ENCODE peak calls at places on chromosomes 6 and 20, in five cellular contexts. C is HCT116, P is A549, Z is Peyer's patch, S is heart left ventricle. F is an unnamed sample.

GRCh38 chr6:54053893-54054391 is 57.3 kb upstream of the MLIP start:
- DNase-seq in C (peak; percentile 48), P (peak; percentile 45), Z (no peak), S (peak; percentile 40), F (no peak)

GRCh38 chr20:19073584-19074198 is 138.8 kb upstream of the SLC24A3 start:
- DNase-seq in C (no peak), P (no peak), Z (no peak), S (no peak), F (peak; percentile 47)

GRCh38 chr6:3357669-3358068 is 98.9 kb downstream of the PSMG4 start:
- DNase-seq in C (no peak), P (no peak), Z (no peak), S (no peak), F (no peak)

GRCh38 chr20:17963114-17963897 is 5.3 kb downstream of the SNX5 start:
- DNase-seq in C (no peak), P (no peak), Z (no peak), S (no peak), F (no peak)

GRCh38 chr6:121124600-121124999 is 209.7 kb downstream of the TBC1D32 start:
- DNase-seq in C (no peak), P (no peak), Z (no peak), S (no peak), F (no peak)

GRCh38 chr6:140032177-140032576 is 657.7 kb upstream of the CITED2 start:
- DNase-seq in C (no peak), P (no peak), Z (no peak), S (no peak), F (no peak)

GRCh38 chr20:39700527-39700926 is 738.4 kb downstream of the DHX35 start:
- DNase-seq in C (no peak), P (no peak), Z (no peak), S (no peak), F (no peak)

GRCh38 chr20:47502801-47503239 is 1.1 kb downstream of the NCOA3 start:
- DNase-seq in C (no peak), P (peak; percentile 52), Z (peak; percentile 26), S (no peak), F (no peak)

GRCh38 chr20:57288676-57289075 is 22.2 kb upstream of the BMP7 start:
- DNase-seq in C (no peak), P (no peak), Z (no peak), S (no peak), F (no peak)

GRCh38 chr6:137883400-137883888 is 16.4 kb downstream of the TNFAIP3 start:
- DNase-seq in C (no peak), P (no peak), Z (no peak), S (no peak), F (no peak)
- TF ChIP-seq POLR2A in C (no peak), P (no peak), Z (no peak), S (no peak), F (no peak)

GRCh38 chr20:49415005-49415663 is 67.3 kb downstream of the KCNB1 start:
- DNase-seq in C (no peak), P (no peak), Z (no peak), S (no peak), F (no peak)
- H3K27ac ChIP-seq in C (no peak overlapping the region), P (no peak overlapping the region), Z (peak overlapping the region; percentile 46), S (no peak overlapping the region), F (peak overlapping the region; percentile 81)

GRCh38 chr6:31952890-31953289 is 5.9 kb downstream of the NELFE start:
- DNase-seq in C (no peak), P (no peak), Z (no peak), S (no peak), F (no peak)
- H3K4me3 ChIP-seq in C (no peak overlapping the region), P (no peak overlapping the region), Z (no peak overlapping the region), S (no peak overlapping the region), F (no peak overlapping the region)

GRCh38 chr6:158222066-158222465 is 53.9 kb downstream of the GTF2H5 start:
- DNase-seq in C (no peak), P (no peak), Z (no peak), S (no peak), F (no peak)

GRCh38 chr6:158219229-158219628 is 51.1 kb downstream of the GTF2H5 start:
- DNase-seq in C (no peak), P (peak; percentile 45), Z (no peak), S (no peak), F (no peak)

GRCh38 chr6:158218467-158218866 is 50.3 kb downstream of the GTF2H5 start:
- DNase-seq in C (no peak), P (no peak), Z (no peak), S (no peak), F (no peak)

GRCh38 chr6:158223926-158224325 is 55.8 kb downstream of the GTF2H5 start:
- DNase-seq in C (no peak), P (no peak), Z (no peak), S (no peak), F (no peak)

DNA sequence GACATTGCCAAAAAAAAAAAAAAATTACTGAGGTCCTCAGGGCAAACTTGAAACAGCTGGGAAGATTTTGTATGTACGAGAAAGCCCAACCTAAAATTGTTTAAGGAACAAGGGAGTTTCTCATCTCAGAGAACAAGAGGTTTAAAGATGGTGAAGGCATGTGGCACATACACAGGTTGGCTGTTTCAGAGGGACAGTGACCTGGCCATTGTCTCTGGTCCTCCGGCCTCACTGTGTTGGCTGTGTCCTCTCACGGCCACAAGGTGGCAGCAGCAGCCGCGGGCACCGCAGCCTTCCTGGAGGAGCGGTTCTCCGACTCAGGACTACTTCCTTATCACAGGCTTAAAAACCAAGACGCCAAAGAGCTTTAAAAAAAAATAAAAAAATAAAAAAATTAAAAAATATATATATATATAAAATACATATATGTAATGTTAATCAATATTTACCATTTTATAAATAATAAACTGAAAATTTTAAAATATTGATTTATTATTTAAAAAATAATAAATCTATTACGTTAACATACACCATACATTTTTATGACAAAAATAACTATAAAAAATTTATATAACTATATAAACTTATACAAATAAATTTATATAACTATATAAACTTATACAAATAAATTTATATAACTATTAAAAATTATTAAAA is 52.8 kb downstream of the GTF2H5 start:
- DNase-seq in C (peak; percentile 73), P (peak; percentile 80), Z (peak; percentile 68), S (peak; percentile 76), F (no peak)
- TF ChIP-seq POLR2A in C (no peak), P (no peak), Z (no peak), S (no peak), F (no peak)

DNA sequence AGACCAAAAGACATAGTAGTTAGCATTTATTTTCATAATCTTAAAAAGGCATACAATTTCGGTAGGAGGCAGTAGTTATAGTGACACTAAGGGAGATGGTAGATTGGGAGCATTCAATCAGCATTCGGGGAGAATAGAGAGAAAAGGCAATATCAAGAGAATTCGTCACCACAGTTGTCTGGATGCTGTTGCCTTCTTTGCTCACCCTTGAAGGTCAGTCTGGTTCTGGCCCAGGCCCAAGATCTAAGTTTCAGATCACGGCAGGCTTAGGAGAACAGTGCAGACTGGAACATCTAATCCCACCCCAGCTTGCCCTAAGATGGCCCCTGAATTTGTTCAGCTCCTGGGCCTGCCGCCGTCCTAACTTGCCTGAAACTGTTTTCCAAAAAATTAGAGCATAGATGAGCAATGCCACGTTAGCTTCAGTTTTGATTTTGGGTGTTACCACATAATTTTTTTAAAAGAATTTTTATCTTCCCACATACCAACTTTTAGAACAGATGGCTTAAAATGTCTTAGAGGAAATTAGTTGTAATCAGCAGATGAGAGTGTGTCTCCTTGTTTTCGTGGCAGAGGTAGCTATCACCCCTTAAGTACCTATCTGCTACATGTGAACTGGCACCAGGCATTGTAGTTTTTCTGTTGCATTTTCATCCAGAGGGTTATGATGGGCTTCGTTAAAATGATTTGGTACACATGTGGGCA is 8.3 kb upstream of the CEP85L start:
- DNase-seq in C (no peak), P (no peak), Z (no peak), S (no peak), F (no peak)
- H3K27ac ChIP-seq in C (no peak overlapping the region), P (no peak overlapping the region), Z (no peak overlapping the region), S (no peak overlapping the region), F (no peak overlapping the region)

GRCh38 chr6:105981002-105981887 is 104.9 kb upstream of the PRDM1 start:
- DNase-seq in C (no peak), P (no peak), Z (no peak), S (no peak), F (no peak)
- H3K4me3 ChIP-seq in C (no peak overlapping the region), P (no peak overlapping the region), Z (peak overlapping the region; percentile 41), S (peak overlapping the region; percentile 24), F (peak overlapping the region; percentile 35)

GRCh38 chr6:157145656-157146285 is 177.5 kb downstream of the TMEM242 start:
- DNase-seq in C (no peak), P (no peak), Z (no peak), S (no peak), F (no peak)

GRCh38 chr6:157143171-157143884 is 180.0 kb downstream of the TMEM242 start:
- DNase-seq in C (no peak), P (no peak), Z (no peak), S (no peak), F (no peak)

GRCh38 chr6:157148391-157149323 is 174.7 kb downstream of the TMEM242 start:
- DNase-seq in C (peak; percentile 75), P (peak; percentile 82), Z (no peak), S (peak; percentile 80), F (no peak)

GRCh38 chr6:157144861-157145260 is 178.5 kb downstream of the TMEM242 start:
- DNase-seq in C (no peak), P (no peak), Z (no peak), S (no peak), F (no peak)

DNA sequence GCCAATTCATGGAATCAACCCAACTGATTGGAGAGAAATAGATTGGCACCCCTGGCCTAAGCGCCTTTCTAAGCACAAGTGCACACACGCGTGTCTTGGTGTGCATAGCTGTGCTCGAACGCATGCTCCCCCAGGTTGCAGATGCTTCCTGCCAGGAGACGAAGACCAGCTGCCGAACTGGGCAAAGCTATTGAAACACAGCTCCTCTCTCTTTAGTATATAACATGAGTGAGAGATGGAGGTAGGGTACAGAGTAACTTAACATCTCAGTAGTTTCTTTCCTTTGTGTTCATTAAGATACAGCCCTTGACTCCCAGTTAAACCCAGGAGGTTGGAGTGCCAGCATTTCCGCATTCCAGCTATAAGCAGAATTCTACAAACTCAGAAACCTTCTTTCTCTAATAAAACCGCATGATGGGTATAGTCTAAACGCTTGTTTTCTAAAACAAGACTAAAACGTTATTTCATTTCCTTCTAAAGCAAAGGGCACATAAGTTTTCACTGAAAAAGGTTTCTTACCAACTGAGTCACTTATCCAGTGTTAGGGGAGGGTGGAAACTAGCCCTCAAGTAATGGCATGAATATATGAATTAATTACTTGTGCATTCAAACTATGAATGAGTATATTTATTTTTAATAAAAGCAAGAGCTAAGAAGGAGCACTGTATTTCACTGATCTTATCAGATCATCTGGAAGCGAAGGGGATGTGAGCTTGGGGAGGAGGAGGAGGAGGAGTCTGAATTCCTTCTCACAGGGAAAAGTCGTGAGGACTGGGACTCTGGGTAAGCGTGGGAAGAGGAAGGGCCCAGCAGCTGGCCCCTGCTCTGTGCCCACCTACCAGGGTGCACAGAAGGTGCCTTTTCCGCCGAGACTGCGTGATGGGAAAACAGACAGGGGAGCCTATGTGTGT is 179.2 kb downstream of the TMEM242 start:
- DNase-seq in C (no peak), P (no peak), Z (no peak), S (no peak), F (no peak)
- TF ChIP-seq POLR2A in C (no peak), P (no peak), Z (no peak), S (no peak), F (no peak)

DNA sequence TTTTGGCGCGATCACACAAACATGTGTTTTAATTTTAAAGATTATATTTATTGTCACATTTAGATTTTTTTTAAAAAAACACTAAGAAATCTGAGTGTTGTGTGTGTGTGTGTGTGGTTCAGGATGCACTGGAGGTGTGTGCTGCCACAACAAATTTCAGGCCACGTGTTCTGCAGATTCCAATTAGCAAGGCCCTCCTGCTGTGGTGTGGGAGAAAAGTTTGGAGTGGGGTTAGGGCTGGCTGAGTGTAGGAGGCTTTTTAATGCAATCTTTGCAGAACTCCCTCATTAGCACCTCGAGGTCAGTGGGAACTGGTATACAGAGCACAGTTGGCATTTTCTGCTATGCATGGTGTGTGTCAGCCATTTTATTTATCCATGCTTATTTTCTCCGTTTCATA is 187.5 kb downstream of the SOX4 start:
- DNase-seq in C (no peak), P (no peak), Z (no peak), S (no peak), F (no peak)
- H3K27ac ChIP-seq in C (no peak overlapping the region), P (peak overlapping the region; percentile 61), Z (no peak overlapping the region), S (no peak overlapping the region), F (no peak overlapping the region)